ENCODE peak calls at places on chromosomes 12 and 14, in four cellular contexts. J is H1, F is GM12878, M is HCT116. T is an unnamed sample.

GRCh38 chr12:153080-153746 is 60.7 kb downstream of the SLC6A12 start:
- DNase-seq in J (peak), F (no peak), M (peak), T (peak)

GRCh38 chr12:106088246-106089200 is 50.2 kb downstream of the NUAK1 start:
- DNase-seq in J (no peak), F (no peak), M (no peak), T (no peak)

GRCh38 chr12:118063567-118064391 is 2.8 kb upstream of the WSB2 start:
- DNase-seq in J (no peak), F (no peak), M (no peak), T (no peak)

GRCh38 chr12:82090188-82090587 is 268.0 kb downstream of the CCDC59 start:
- DNase-seq in J (no peak), F (no peak), M (no peak), T (no peak)

GRCh38 chr12:46187023-46187422 is 81.8 kb downstream of the SLC38A1 start:
- DNase-seq in J (no peak), F (no peak), M (no peak), T (no peak)

GRCh38 chr12:106645074-106645421 is 62.2 kb downstream of the RFX4 start:
- DNase-seq in J (no peak), F (no peak), M (no peak), T (no peak)

GRCh38 chr14:92644601-92645515 is 103.6 kb downstream of the LGMN start:
- DNase-seq in J (no peak), F (no peak), M (no peak), T (no peak)

GRCh38 chr12:96902076-96902475 is 5.0 kb upstream of the NEDD1 start:
- DNase-seq in J (no peak), F (no peak), M (no peak), T (no peak)

GRCh38 chr12:110704750-110705149 is 15.8 kb upstream of the HVCN1 start:
- DNase-seq in J (no peak), F (no peak), M (peak), T (no peak)

GRCh38 chr14:42192659-42193425 is 586.2 kb downstream of the LRFN5 start:
- DNase-seq in J (no peak), F (no peak), M (peak), T (no peak)

GRCh38 chr14:54803926-54804719 is 98.5 kb downstream of the GCH1 start:
- DNase-seq in J (no peak), F (no peak), M (no peak), T (no peak)

GRCh38 chr12:111406474-111407370 is 999 bp downstream of the SH2B3 start:
- DNase-seq in J (no peak), F (no peak), M (no peak), T (no peak)

GRCh38 chr14:103625361-103626095 is 3.5 kb upstream of the KLC1 start:
- DNase-seq in J (no peak), F (no peak), M (no peak), T (no peak)

GRCh38 chr12:39764944-39765560 is 145.4 kb upstream of the ABCD2 start:
- DNase-seq in J (no peak), F (no peak), M (peak), T (peak)

GRCh38 chr12:67681145-67681778 is 32.7 kb downstream of the DYRK2 start:
- DNase-seq in J (no peak), F (no peak), M (no peak), T (no peak)

GRCh38 chr12:56630180-56630632 is at the start of gene BAZ2A:
- DNase-seq in J (peak), F (no peak), M (peak), T (peak)

GRCh38 chr12:56629459-56630179 is 507 bp downstream of the BAZ2A start:
- DNase-seq in J (peak), F (no peak), M (no peak), T (peak)

GRCh38 chr12:56626691-56627090 is 3.4 kb downstream of the BAZ2A start:
- DNase-seq in J (no peak), F (no peak), M (no peak), T (no peak)

GRCh38 chr12:56631790-56632700 is 1.9 kb upstream of the BAZ2A start:
- DNase-seq in J (peak), F (no peak), M (no peak), T (peak)

GRCh38 chr12:56628671-56629458 is 1.3 kb downstream of the BAZ2A start:
- DNase-seq in J (peak), F (no peak), M (no peak), T (peak)
- TF ChIP-seq SIN3A in J (peak), F (no peak), M (no peak), T (peak)

GRCh38 chr14:90654831-90655276 is 161.4 kb downstream of the TTC7B start:
- DNase-seq in J (no peak), F (no peak), M (no peak), T (no peak)

GRCh38 chr14:90655829-90656228 is 160.4 kb downstream of the TTC7B start:
- DNase-seq in J (no peak), F (no peak), M (no peak), T (no peak)

GRCh38 chr14:90660865-90661570 is 155.2 kb downstream of the TTC7B start:
- DNase-seq in J (peak), F (no peak), M (no peak), T (no peak)

GRCh38 chr14:90658541-90658967 is 157.7 kb downstream of the TTC7B start:
- DNase-seq in J (peak), F (no peak), M (no peak), T (no peak)

DNA sequence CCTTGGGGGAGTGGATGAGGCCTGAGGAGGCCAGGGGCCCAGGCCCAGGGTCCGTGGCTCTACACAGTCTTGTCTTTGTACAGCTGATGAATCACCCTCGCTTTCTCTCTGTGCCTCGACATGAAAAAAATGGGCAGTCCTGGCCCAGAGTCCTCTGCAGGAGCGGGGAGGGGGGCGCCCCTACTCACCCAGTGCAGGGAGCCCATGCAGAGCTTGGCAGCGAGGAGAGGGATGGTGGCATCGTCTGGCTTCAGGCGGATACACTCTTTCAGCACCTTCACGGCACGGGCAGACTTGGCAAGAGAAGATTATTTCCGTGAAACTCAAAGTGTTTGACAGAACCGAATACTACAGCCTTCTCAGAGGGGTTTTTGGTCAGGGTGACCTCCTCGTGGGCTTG is 159.2 kb downstream of the TTC7B start:
- DNase-seq in J (no peak), F (no peak), M (no peak), T (no peak)
- TF ChIP-seq SIN3A in J (no peak), F (no peak), M (no peak), T (no peak)

GRCh38 chr14:100033347-100034052 is 31.7 kb upstream of the EVL start:
- DNase-seq in J (no peak), F (no peak), M (no peak), T (no peak)
- TF ChIP-seq SIN3A in J (no peak), F (no peak), M (no peak), T (no peak)

GRCh38 chr12:101297661-101298060 is 17.8 kb downstream of the UTP20 start:
- DNase-seq in J (no peak), F (no peak), M (no peak), T (no peak)
- TF ChIP-seq SIN3A in J (no peak), F (no peak), M (no peak), T (no peak)

GRCh38 chr14:88866305-88866704 is 41.9 kb downstream of the TTC8 start:
- DNase-seq in J (no peak), F (no peak), M (no peak), T (no peak)
- TF ChIP-seq SIN3A in J (no peak), F (no peak), M (no peak), T (no peak)

DNA sequence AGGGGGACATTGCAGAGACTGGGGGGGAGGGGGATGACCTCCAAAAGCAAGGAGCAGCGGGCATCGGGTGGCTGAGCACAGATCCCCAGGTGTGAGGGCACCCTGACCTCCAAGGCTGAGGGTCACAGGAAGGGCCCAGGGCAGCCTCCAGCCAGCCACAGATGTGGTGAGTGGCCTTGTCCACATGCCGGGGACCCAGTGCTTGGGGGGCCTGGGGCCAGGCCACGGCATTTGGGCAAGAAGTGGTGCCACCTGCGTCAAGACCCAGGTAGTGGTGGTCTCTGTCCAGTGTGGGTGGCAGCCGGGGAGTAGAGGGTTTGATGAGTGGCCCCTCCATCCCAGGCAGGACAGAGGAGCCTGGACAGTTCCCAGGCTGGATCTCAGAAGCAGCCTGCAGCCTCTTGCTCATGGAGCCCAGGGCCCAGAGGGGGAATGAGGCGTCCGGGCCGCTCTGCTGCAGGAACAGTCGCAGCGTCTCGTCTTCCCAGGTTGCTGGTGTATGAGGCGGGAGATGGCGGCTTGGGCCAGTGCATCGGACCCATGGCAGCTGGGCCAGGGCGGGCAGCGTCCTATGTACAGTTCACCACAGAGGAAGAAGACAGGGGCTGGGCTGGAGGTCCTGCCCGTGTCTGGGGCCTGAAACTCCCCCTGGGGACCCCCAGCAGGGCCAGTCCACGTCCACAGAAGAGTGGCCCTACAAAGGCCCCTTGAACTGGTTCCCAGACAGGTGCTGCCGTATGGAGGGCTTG is 33.5 kb downstream of the CCNK start:
- DNase-seq in J (no peak), F (no peak), M (no peak), T (no peak)
- TF ChIP-seq SIN3A in J (no peak), F (no peak), M (no peak), T (no peak)

GRCh38 chr12:52906049-52906645 is 1.3 kb upstream of the KRT8 start:
- DNase-seq in J (no peak), F (no peak), M (no peak), T (no peak)

GRCh38 chr12:52901715-52902541 is 2.9 kb downstream of the KRT8 start:
- DNase-seq in J (no peak), F (no peak), M (no peak), T (no peak)

GRCh38 chr12:52903855-52904508 is 894 bp downstream of the KRT8 start:
- DNase-seq in J (peak), F (peak), M (no peak), T (peak)

GRCh38 chr12:52900896-52901714 is 3.8 kb downstream of the KRT8 start:
- DNase-seq in J (no peak), F (no peak), M (no peak), T (no peak)

GRCh38 chr12:52903285-52903854 is 1.5 kb downstream of the KRT8 start:
- DNase-seq in J (peak), F (no peak), M (no peak), T (peak)
- TF ChIP-seq SIN3A in J (peak), F (no peak), M (no peak), T (no peak)

T was measured in K562.